ENCODE peak calls at places on chromosomes 7 and 10, in eight cellular contexts. One of them, this sample, is unnamed.

GRCh38 chr10:132481690-132482089 is 55.9 kb upstream of the INPP5A start:
- DNase-seq in GDM1: no peak
- DNase-seq in T1000: no peak
- DNase-seq in fibroblast of mammary gland: no peak
- DNase-seq in HS-5: no peak
- DNase-seq in OCI-LY7: no peak
- DNase-seq in iris pigment epithelial cell: no peak
- DNase-seq in NCI-H2081 treated with DMSO at 0.1 percent for 48 hours: no peak
- DNase-seq in this sample: no peak

GRCh38 chr10:97069576-97070362 is 116.0 kb downstream of the SLIT1 start:
- DNase-seq in NCI-H2081 treated with DMSO at 0.1 percent for 48 hours: no peak
- DNase-seq in iris pigment epithelial cell: peak
- DNase-seq in HS-5: no peak
- DNase-seq in fibroblast of mammary gland: peak
- DNase-seq in GDM1: peak
- DNase-seq in T1000: peak
- DNase-seq in OCI-LY7: no peak
- DNase-seq in this sample: peak

GRCh38 chr7:37390149-37390548 is 58.5 kb downstream of the ELMO1 start:
- DNase-seq in GDM1: no peak
- DNase-seq in iris pigment epithelial cell: no peak
- DNase-seq in HS-5: no peak
- DNase-seq in fibroblast of mammary gland: no peak
- DNase-seq in NCI-H2081 treated with DMSO at 0.1 percent for 48 hours: no peak
- DNase-seq in OCI-LY7: no peak
- DNase-seq in T1000: no peak
- DNase-seq in this sample: no peak

GRCh38 chr10:132058111-132058745 is 7.5 kb upstream of the JAKMIP3 start:
- DNase-seq in OCI-LY7: no peak
- DNase-seq in iris pigment epithelial cell: no peak
- DNase-seq in T1000: no peak
- DNase-seq in NCI-H2081 treated with DMSO at 0.1 percent for 48 hours: no peak
- DNase-seq in fibroblast of mammary gland: no peak
- DNase-seq in GDM1: no peak
- DNase-seq in HS-5: no peak
- DNase-seq in this sample: no peak

GRCh38 chr7:30844916-30845315 is 66.7 kb upstream of the AQP1 start:
- DNase-seq in NCI-H2081 treated with DMSO at 0.1 percent for 48 hours: no peak
- DNase-seq in T1000: no peak
- DNase-seq in HS-5: no peak
- DNase-seq in OCI-LY7: no peak
- DNase-seq in GDM1: no peak
- DNase-seq in iris pigment epithelial cell: no peak
- DNase-seq in fibroblast of mammary gland: no peak
- DNase-seq in this sample: no peak

GRCh38 chr10:102962259-102962658 is 44.2 kb downstream of the CNNM2 start:
- DNase-seq in iris pigment epithelial cell: no peak
- DNase-seq in NCI-H2081 treated with DMSO at 0.1 percent for 48 hours: no peak
- DNase-seq in T1000: no peak
- DNase-seq in OCI-LY7: no peak
- DNase-seq in fibroblast of mammary gland: no peak
- DNase-seq in GDM1: no peak
- DNase-seq in HS-5: no peak
- DNase-seq in this sample: no peak

GRCh38 chr10:6729071-6729773 is 149.1 kb upstream of the PRKCQ start:
- DNase-seq in iris pigment epithelial cell: no peak
- DNase-seq in NCI-H2081 treated with DMSO at 0.1 percent for 48 hours: no peak
- DNase-seq in OCI-LY7: no peak
- DNase-seq in GDM1: no peak
- DNase-seq in HS-5: peak
- DNase-seq in T1000: peak
- DNase-seq in fibroblast of mammary gland: peak
- DNase-seq in this sample: no peak

GRCh38 chr7:65722361-65722792 is 150.5 kb upstream of the VKORC1L1 start:
- DNase-seq in fibroblast of mammary gland: peak
- DNase-seq in NCI-H2081 treated with DMSO at 0.1 percent for 48 hours: peak
- DNase-seq in iris pigment epithelial cell: peak
- DNase-seq in HS-5: no peak
- DNase-seq in OCI-LY7: peak
- DNase-seq in T1000: no peak
- DNase-seq in GDM1: no peak
- DNase-seq in this sample: peak

GRCh38 chr7:97018126-97018601 is 6.5 kb downstream of the DLX5 start:
- DNase-seq in HS-5: no peak
- DNase-seq in fibroblast of mammary gland: no peak
- DNase-seq in OCI-LY7: no peak
- DNase-seq in NCI-H2081 treated with DMSO at 0.1 percent for 48 hours: no peak
- DNase-seq in iris pigment epithelial cell: no peak
- DNase-seq in GDM1: no peak
- DNase-seq in T1000: no peak
- DNase-seq in this sample: no peak

GRCh38 chr7:130956417-130957139 is 222.6 kb upstream of the KLF14 start:
- DNase-seq in GDM1: no peak
- DNase-seq in iris pigment epithelial cell: no peak
- DNase-seq in NCI-H2081 treated with DMSO at 0.1 percent for 48 hours: no peak
- DNase-seq in fibroblast of mammary gland: peak
- DNase-seq in T1000: no peak
- DNase-seq in HS-5: no peak
- DNase-seq in OCI-LY7: peak
- DNase-seq in this sample: no peak

GRCh38 chr10:119350529-119351001 is 143.2 kb downstream of the GRK5 start:
- DNase-seq in OCI-LY7: no peak
- DNase-seq in iris pigment epithelial cell: peak
- DNase-seq in T1000: no peak
- DNase-seq in fibroblast of mammary gland: no peak
- DNase-seq in HS-5: no peak
- DNase-seq in NCI-H2081 treated with DMSO at 0.1 percent for 48 hours: no peak
- DNase-seq in GDM1: no peak
- DNase-seq in this sample: no peak

GRCh38 chr10:84531396-84531795 is 203.0 kb downstream of the CCSER2 start:
- DNase-seq in GDM1: no peak
- DNase-seq in iris pigment epithelial cell: no peak
- DNase-seq in NCI-H2081 treated with DMSO at 0.1 percent for 48 hours: no peak
- DNase-seq in OCI-LY7: no peak
- DNase-seq in fibroblast of mammary gland: no peak
- DNase-seq in HS-5: no peak
- DNase-seq in T1000: no peak
- DNase-seq in this sample: no peak

This sample was measured in GM12865.